ENCODE peak calls at places on chromosomes 7 and 10, in eight cellular contexts. N, W, Q, Z, F, M, C and B are unnamed samples.

GRCh38 chr10:49634053-49634660 is 20.3 kb downstream of the CHAT start:
- DNase-seq in F (no peak), C (no peak), N (no peak), M (no peak), Z (no peak), W (no peak), Q (no peak), B (no peak)

GRCh38 chr7:851204-851603 is 18.9 kb downstream of the SUN1 start:
- DNase-seq in C (no peak), Z (no peak), Q (no peak), W (no peak), M (no peak), F (no peak), N (no peak), B (no peak)

GRCh38 chr7:154744226-154744860 is 258.6 kb downstream of the PAXIP1 start:
- DNase-seq in F (peak; percentile 26), N (peak; percentile 38), W (no peak), M (no peak), C (no peak), Q (no peak), Z (no peak), B (peak; percentile 58)

GRCh38 chr10:112953075-112953501 is 3.0 kb downstream of the TCF7L2 start:
- DNase-seq in W (peak; percentile 83), Z (no peak), N (peak; percentile 45), Q (peak; percentile 33), M (no peak), F (no peak), C (peak; percentile 48), B (peak; percentile 43)

GRCh38 chr7:138023618-138024333 is 21.9 kb upstream of the CREB3L2 start:
- DNase-seq in C (no peak), Q (no peak), Z (no peak), N (no peak), W (no peak), M (no peak), F (no peak), B (no peak)

GRCh38 chr10:52779541-52780390 is 7.2 kb upstream of the MBL2 start:
- DNase-seq in W (no peak), Z (no peak), N (peak; percentile 63), C (peak; percentile 30), F (peak; percentile 68), Q (peak; percentile 46), M (no peak), B (peak; percentile 79)

GRCh38 chr10:66349076-66349475 is 576.8 kb upstream of the LRRTM3 start:
- DNase-seq in Q (no peak), N (no peak), M (no peak), Z (no peak), C (no peak), F (no peak), W (no peak), B (no peak)

GRCh38 chr7:31516680-31517079 is 2.8 kb downstream of the ITPRID1 start:
- DNase-seq in Z (no peak), F (no peak), Q (no peak), C (no peak), N (no peak), M (no peak), W (no peak), B (no peak)

GRCh38 chr7:92528958-92529264 is 316 bp downstream of the RBM48 start:
- DNase-seq in Z (no peak), M (no peak), F (no peak), N (no peak), Q (no peak), W (no peak), C (no peak), B (no peak)

GRCh38 chr7:44470628-44471245 is 19.7 kb downstream of the NUDCD3 start:
- DNase-seq in W (no peak), F (no peak), Z (no peak), Q (no peak), N (no peak), M (no peak), C (no peak), B (no peak)

GRCh38 chr10:7477538-7478334 is 66.9 kb upstream of the SFMBT2 start:
- DNase-seq in Z (no peak), C (no peak), F (peak; percentile 79), N (no peak), W (no peak), M (no peak), Q (no peak), B (no peak)

GRCh38 chr7:96667026-96667425 is 42.6 kb downstream of the SEM1 start:
- DNase-seq in C (peak; percentile 91), F (no peak), N (no peak), W (no peak), M (no peak), Q (no peak), Z (no peak), B (no peak)

GRCh38 chr7:36066021-36066664 is 86.9 kb upstream of the EEPD1 start:
- DNase-seq in N (no peak), F (no peak), Q (no peak), M (no peak), Z (no peak), C (no peak), W (no peak), B (peak; percentile 33)

GRCh38 chr7:20435305-20435704 is 104.6 kb downstream of the ITGB8 start:
- DNase-seq in M (peak; percentile 54), C (peak; percentile 54), W (peak; percentile 71), Z (no peak), N (peak; percentile 20), F (no peak), Q (peak; percentile 61), B (no peak)

GRCh38 chr10:28664369-28664740 is 13.0 kb upstream of the BAMBI start:
- DNase-seq in C (peak; percentile 79), F (no peak), W (no peak), N (no peak), Q (no peak), M (no peak), Z (no peak), B (no peak)

GRCh38 chr10:4020651-4021050 is 235.6 kb upstream of the KLF6 start:
- DNase-seq in F (no peak), Q (no peak), M (no peak), C (no peak), N (no peak), Z (no peak), W (no peak), B (no peak)

GRCh38 chr10:124530215-124530665 is 68.6 kb downstream of the LHPP start:
- DNase-seq in N (peak; percentile 90), M (peak; percentile 87), Z (peak; percentile 76), W (peak; percentile 94), C (peak; percentile 67), F (peak; percentile 88), Q (peak; percentile 87), B (peak; percentile 90)

GRCh38 chr10:35986756-35987467 is 344.8 kb upstream of the FZD8 start:
- DNase-seq in W (no peak), M (no peak), Z (no peak), C (no peak), F (no peak), N (no peak), Q (no peak), B (no peak)

GRCh38 chr10:70584366-70584765 is 18.2 kb downstream of the PRF1 start:
- DNase-seq in W (no peak), M (no peak), F (peak; percentile 59), C (no peak), N (no peak), Q (no peak), Z (no peak), B (no peak)

GRCh38 chr10:110460111-110460809 is 37.4 kb upstream of the DUSP5 start:
- DNase-seq in W (peak; percentile 94), Q (peak; percentile 34), F (peak; percentile 92), M (peak; percentile 29), N (peak; percentile 29), Z (peak; percentile 11), C (peak; percentile 44), B (no peak)

GRCh38 chr7:142383826-142384507 is 126.1 kb upstream of the PRSS58 start:
- DNase-seq in M (no peak), Q (no peak), W (no peak), Z (no peak), N (no peak), C (peak; percentile 28), F (no peak), B (no peak)

GRCh38 chr10:124738441-124738840 is 5.7 kb downstream of the FAM53B start:
- DNase-seq in Z (no peak), N (no peak), F (no peak), C (no peak), Q (no peak), M (peak; percentile 36), W (peak; percentile 48), B (no peak)

GRCh38 chr7:70082026-70082655 is 483.9 kb downstream of the AUTS2 start:
- DNase-seq in Z (no peak), F (no peak), N (no peak), C (peak; percentile 16), M (no peak), W (no peak), Q (no peak), B (no peak)

DNA sequence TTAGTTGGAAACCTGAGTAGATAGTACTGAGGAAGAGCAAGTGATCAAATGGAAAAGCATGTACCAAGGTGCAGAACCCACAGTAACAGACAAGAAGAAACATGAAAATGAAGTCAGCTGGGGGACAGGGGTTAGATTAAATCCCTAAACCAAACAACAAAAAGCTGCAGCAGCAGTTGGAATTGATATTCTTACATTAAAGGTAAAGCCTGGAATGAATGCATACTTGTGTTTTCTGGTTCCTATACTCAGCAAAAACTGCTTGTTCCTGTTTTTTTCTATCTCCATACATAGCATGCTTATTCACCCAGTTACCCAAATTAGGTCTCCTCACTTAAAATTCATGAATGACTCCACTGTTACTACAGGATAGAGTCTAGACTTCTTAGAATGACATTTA is 92.4 kb downstream of the TPST1 start:
- DNase-seq in M (no peak), W (no peak), Q (no peak), F (no peak), C (peak; percentile 9), Z (no peak), N (no peak), B (no peak)
- H3K27ac ChIP-seq in M (no peak overlapping the region), W (no peak overlapping the region), Q (no peak overlapping the region), F (no peak overlapping the region), C (no peak overlapping the region), Z (no peak overlapping the region), N (no peak overlapping the region), B (no peak overlapping the region)

GRCh38 chr7:158284617-158285382 is 302.8 kb downstream of the PTPRN2 start:
- DNase-seq in M (no peak), F (no peak), C (no peak), Q (no peak), N (no peak), W (no peak), Z (no peak), B (no peak)
- H3K9me3 ChIP-seq in M (no peaks in the 10 kb centered on the region), F (peaks cover 5% of the 10 kb centered on the region), C (no peaks in the 10 kb centered on the region), Q (peaks cover 48% of the 10 kb centered on the region), N (peaks cover 44% of the 10 kb centered on the region), W (peaks cover 27% of the 10 kb centered on the region), Z (no peaks in the 10 kb centered on the region), B (no peaks in the 10 kb centered on the region)

GRCh38 chr10:69332278-69333010 is 54.1 kb downstream of the HK1 start:
- DNase-seq in N (no peak), Z (no peak), M (no peak), W (peak; percentile 41), Q (no peak), F (no peak), C (no peak), B (no peak)
- H3K4me3 ChIP-seq in N (no peak overlapping the region), Z (no peak overlapping the region), M (no peak overlapping the region), W (no peak overlapping the region), Q (peak overlapping the region; percentile 34), F (no peak overlapping the region), C (no peak overlapping the region), B (no peak overlapping the region)

DNA sequence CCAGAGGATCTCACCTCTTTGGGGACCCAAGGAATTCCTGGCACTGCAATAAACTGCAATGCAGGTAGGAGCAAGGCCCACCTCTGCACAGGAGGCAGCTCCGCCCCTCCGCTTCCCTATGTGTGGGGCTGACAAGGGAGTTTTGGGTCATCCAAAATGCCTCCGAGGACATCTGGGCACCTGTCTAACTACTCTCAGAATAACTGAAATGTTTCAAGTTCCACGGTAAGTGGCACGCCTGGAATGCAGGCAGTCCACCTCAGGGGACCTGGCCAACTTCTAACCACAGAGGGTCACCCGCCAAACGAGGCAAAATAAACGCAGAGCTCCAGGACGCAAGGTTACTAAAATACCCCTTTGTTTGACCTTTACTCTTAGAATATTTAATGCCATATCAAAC is 102.5 kb downstream of the FGFR2 start:
- DNase-seq in M (no peak), N (no peak), W (no peak), F (no peak), C (no peak), Q (no peak), Z (no peak), B (no peak)
- H3K27ac ChIP-seq in M (no peak overlapping the region), N (no peak overlapping the region), W (peak overlapping the region; percentile 56), F (no peak overlapping the region), C (no peak overlapping the region), Q (no peak overlapping the region), Z (no peak overlapping the region), B (no peak overlapping the region)